ENCODE peak calls at places on chromosome 15, in seven cellular contexts. V is endodermal cell, W is upper lobe of left lung, J is ovary, P is pancreas, D is AG10803, L is HCT116. H is an unnamed sample.

GRCh38 chr15:90049666-90050604 is 48.8 kb downstream of the ZNF710 start:
- DNase-seq in L (no peak), W (no peak), P (no peak), J (no peak), D (no peak), V (peak), H (no peak)

GRCh38 chr15:55530861-55531313 is 22.9 kb upstream of the DNAAF4 start:
- DNase-seq in L (no peak), W (peak), P (no peak), V (no peak), J (no peak), D (peak), H (no peak)

GRCh38 chr15:91263632-91264477 is 163.8 kb downstream of the SV2B start:
- DNase-seq in L (no peak), J (no peak), V (no peak), D (peak), W (no peak), P (no peak), H (no peak)

GRCh38 chr15:39362832-39363561 is 217.9 kb upstream of the THBS1 start:
- DNase-seq in J (no peak), D (peak), V (no peak), P (no peak), L (no peak), W (no peak), H (no peak)

GRCh38 chr15:76339302-76340197 is 3.0 kb downstream of the ISL2 start:
- DNase-seq in P (no peak), V (peak), J (no peak), D (no peak), W (no peak), L (no peak), H (peak)

GRCh38 chr15:62958528-62958927 is 84.0 kb upstream of the TPM1 start:
- DNase-seq in P (peak), L (no peak), J (no peak), W (no peak), D (peak), V (no peak), H (no peak)

GRCh38 chr15:90683876-90684275 is 33.3 kb upstream of the BLM start:
- DNase-seq in D (no peak), J (no peak), L (no peak), P (no peak), V (no peak), W (no peak), H (no peak)

GRCh38 chr15:101534376-101534970 is 45.0 kb upstream of the PCSK6 start:
- DNase-seq in L (no peak), P (no peak), D (no peak), J (no peak), W (no peak), V (no peak), H (no peak)

GRCh38 chr15:75821946-75822345 is 21.3 kb upstream of the UBE2Q2 start:
- DNase-seq in P (no peak), J (no peak), D (no peak), W (no peak), L (no peak), V (no peak), H (no peak)

GRCh38 chr15:90553248-90553745 is 23.6 kb downstream of the CRTC3 start:
- DNase-seq in J (peak), L (no peak), P (no peak), W (no peak), D (peak), V (no peak), H (no peak)

GRCh38 chr15:58240191-58240932 is 102.2 kb downstream of the AQP9 start:
- DNase-seq in J (no peak), V (no peak), D (no peak), W (no peak), L (no peak), P (no peak), H (no peak)

GRCh38 chr15:34239151-34239761 is 14.4 kb downstream of the EMC4 start:
- DNase-seq in V (no peak), W (no peak), J (no peak), L (peak), P (no peak), D (peak), H (no peak)

GRCh38 chr15:43545426-43545825 is 28.0 kb downstream of the MAP1A start:
- DNase-seq in L (no peak), D (no peak), P (no peak), W (no peak), J (no peak), V (no peak), H (no peak)

GRCh38 chr15:67061811-67062348 is 3.5 kb upstream of the SMAD3 start:
- DNase-seq in L (no peak), J (no peak), D (no peak), P (no peak), V (no peak), W (no peak), H (no peak)

GRCh38 chr15:101488300-101489164 is 975 bp downstream of the PCSK6 start:
- DNase-seq in P (no peak), J (no peak), L (no peak), V (peak), D (no peak), W (no peak), H (no peak)

GRCh38 chr15:60004019-60004845 is at the start of gene FOXB1:
- DNase-seq in P (no peak), L (no peak), D (no peak), W (no peak), V (peak), J (no peak), H (no peak)

GRCh38 chr15:89776274-89777072 is at the start of gene MESP2:
- DNase-seq in V (peak), L (peak), J (peak), D (peak), P (peak), W (peak), H (peak)

GRCh38 chr15:68400066-68400456 is 31.9 kb downstream of the ITGA11 start:
- DNase-seq in D (no peak), V (no peak), P (no peak), L (no peak), J (no peak), W (no peak), H (no peak)

DNA sequence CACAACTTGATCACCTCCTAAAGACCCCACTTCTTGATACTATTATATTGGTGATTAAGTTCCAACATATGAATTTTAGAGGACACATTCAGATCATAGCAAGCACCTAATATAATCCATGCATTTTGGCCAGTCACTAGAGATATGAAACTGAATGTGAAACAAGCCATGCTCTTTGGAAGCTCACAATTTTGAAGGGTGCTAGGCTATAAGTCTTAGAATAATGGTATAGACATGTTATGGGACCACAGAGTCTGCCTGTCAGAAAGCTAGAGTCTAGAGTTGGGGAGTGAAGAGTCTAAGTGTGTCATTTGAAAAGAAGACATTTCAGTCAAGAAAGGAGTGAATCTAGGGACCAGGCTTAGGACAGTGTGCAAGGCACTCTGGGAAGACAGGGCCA is 186.4 kb upstream of the SLC24A5 start:
- DNase-seq in D (no peak), J (no peak), L (no peak), W (no peak), V (no peak), P (no peak), H (no peak)
- TF ChIP-seq CTCF in D (no peak), J (no peak), L (no peak), W (no peak), V (no peak), P (no peak), H (no peak)

DNA sequence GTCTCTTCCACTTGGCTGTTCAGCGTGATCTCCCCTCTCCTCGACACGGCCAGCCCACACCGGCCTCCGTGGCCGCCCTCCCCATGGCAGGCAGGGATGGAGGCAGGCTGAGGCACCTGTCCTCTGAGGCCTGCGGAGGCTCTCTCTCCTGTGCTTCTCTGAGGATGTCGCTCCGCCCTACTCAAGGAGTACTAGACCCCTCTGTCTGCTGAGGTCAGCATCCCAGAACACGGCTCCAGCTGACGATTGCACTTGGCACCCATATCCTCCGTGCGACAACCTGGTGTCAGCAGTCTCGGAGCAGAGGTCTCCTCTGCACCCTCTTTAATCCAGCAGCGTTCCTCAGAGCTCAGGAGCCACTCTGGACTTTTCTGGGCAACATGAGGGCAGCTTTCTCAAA is 322.6 kb downstream of the OCA2 start:
- DNase-seq in W (no peak), L (no peak), J (no peak), V (no peak), D (no peak), P (no peak), H (no peak)
- TF ChIP-seq CTCF in W (no peak), L (no peak), J (no peak), V (no peak), D (no peak), P (no peak), H (no peak)

GRCh38 chr15:57017024-57017423 is 98.6 kb downstream of the TCF12 start:
- DNase-seq in P (no peak), L (no peak), V (no peak), D (no peak), J (no peak), W (no peak), H (no peak)
- TF ChIP-seq CTCF in P (no peak), L (no peak), V (peak), D (peak), J (no peak), W (no peak), H (no peak)

DNA sequence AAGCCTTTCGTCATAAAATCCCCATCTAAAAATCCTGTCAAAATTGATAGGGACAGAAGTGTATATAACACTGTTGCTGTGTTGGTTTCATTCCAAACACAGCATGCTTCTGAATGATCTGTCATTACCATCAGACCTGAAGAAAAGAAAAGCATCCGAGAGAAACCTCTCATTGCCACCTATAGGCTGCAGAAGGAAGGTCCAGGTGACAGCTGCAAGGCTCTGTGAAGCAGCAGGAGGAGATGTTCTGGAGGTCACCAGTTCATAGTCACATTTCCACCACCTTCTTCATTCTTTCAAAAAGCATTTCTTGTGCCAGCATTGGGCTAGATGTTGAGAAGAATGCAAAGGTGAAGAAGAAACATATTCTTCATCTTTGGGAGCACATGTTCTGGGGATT is 503.7 kb upstream of the NR2F2 start:
- DNase-seq in P (no peak), D (no peak), W (no peak), V (peak), L (no peak), J (no peak), H (no peak)
- TF ChIP-seq CTCF in P (no peak), D (no peak), W (no peak), V (peak), L (peak), J (no peak), H (no peak)

GRCh38 chr15:37289109-37289765 is 188.9 kb upstream of the MEIS2 start:
- DNase-seq in D (peak), J (no peak), W (no peak), V (peak), P (no peak), L (peak), H (no peak)
- TF ChIP-seq CTCF in D (peak), J (no peak), W (no peak), V (peak), P (no peak), L (peak), H (no peak)

GRCh38 chr15:40702077-40702476 is 7.1 kb downstream of the RAD51 start:
- DNase-seq in J (no peak), L (no peak), V (no peak), W (no peak), D (peak), P (no peak), H (no peak)
- TF ChIP-seq CTCF in J (no peak), L (no peak), V (peak), W (no peak), D (peak), P (no peak), H (no peak)

H was measured in activated B cell treated with CpG ODN at 0.5 μM for 24 hours.